ENCODE peak calls at places on chromosomes 5 and 9, in nine cellular contexts. One of them, this sample, is unnamed. For H3K27me3 and H3K36me3, the result is how much of the 10 kb centered on the place peaks cover.

GRCh38 chr5:175464414-175465233 is 13.7 kb upstream of the SFXN1 start:
- DNase-seq in kidney epithelial cell: no peak
- DNase-seq in fibroblast of lung: peak
- DNase-seq in body of pancreas: peak
- DNase-seq in MM.1S: peak
- DNase-seq in lower lobe of right lung: no peak
- DNase-seq in upper lobe of right lung: no peak
- DNase-seq in right lobe of liver: no peak
- DNase-seq in sigmoid colon: no peak
- DNase-seq in this sample: peak

GRCh38 chr9:102551346-102551745 is 443.8 kb upstream of the CYLC2 start:
- DNase-seq in kidney epithelial cell: peak
- DNase-seq in fibroblast of lung: no peak
- DNase-seq in body of pancreas: no peak
- DNase-seq in MM.1S: no peak
- DNase-seq in lower lobe of right lung: no peak
- DNase-seq in upper lobe of right lung: no peak
- DNase-seq in right lobe of liver: no peak
- DNase-seq in sigmoid colon: no peak
- DNase-seq in this sample: no peak

GRCh38 chr9:126151031-126151670 is 175.5 kb upstream of the MVB12B start:
- DNase-seq in kidney epithelial cell: no peak
- DNase-seq in fibroblast of lung: peak
- DNase-seq in body of pancreas: no peak
- DNase-seq in MM.1S: no peak
- DNase-seq in lower lobe of right lung: no peak
- DNase-seq in upper lobe of right lung: peak
- DNase-seq in right lobe of liver: peak
- DNase-seq in sigmoid colon: no peak
- DNase-seq in this sample: no peak

GRCh38 chr9:28774433-28775029 is 1201.2 kb upstream of the C9orf72 start:
- DNase-seq in kidney epithelial cell: no peak
- DNase-seq in fibroblast of lung: peak
- DNase-seq in body of pancreas: no peak
- DNase-seq in MM.1S: peak
- DNase-seq in lower lobe of right lung: no peak
- DNase-seq in upper lobe of right lung: no peak
- DNase-seq in right lobe of liver: no peak
- DNase-seq in sigmoid colon: no peak
- DNase-seq in this sample: peak

GRCh38 chr5:108119123-108119522 is 262.8 kb downstream of the FBXL17 start:
- DNase-seq in kidney epithelial cell: no peak
- DNase-seq in fibroblast of lung: no peak
- DNase-seq in body of pancreas: no peak
- DNase-seq in MM.1S: no peak
- DNase-seq in lower lobe of right lung: no peak
- DNase-seq in upper lobe of right lung: no peak
- DNase-seq in right lobe of liver: no peak
- DNase-seq in sigmoid colon: no peak
- DNase-seq in this sample: no peak

GRCh38 chr5:147673276-147673675 is 109.3 kb downstream of the JAKMIP2 start:
- DNase-seq in kidney epithelial cell: no peak
- DNase-seq in fibroblast of lung: no peak
- DNase-seq in body of pancreas: no peak
- DNase-seq in MM.1S: no peak
- DNase-seq in lower lobe of right lung: no peak
- DNase-seq in upper lobe of right lung: no peak
- DNase-seq in right lobe of liver: peak
- DNase-seq in sigmoid colon: no peak
- DNase-seq in this sample: no peak

GRCh38 chr9:129270903-129271431 is 92.9 kb upstream of the IER5L start:
- DNase-seq in kidney epithelial cell: peak
- DNase-seq in fibroblast of lung: peak
- DNase-seq in body of pancreas: no peak
- DNase-seq in MM.1S: peak
- DNase-seq in lower lobe of right lung: peak
- DNase-seq in upper lobe of right lung: peak
- DNase-seq in right lobe of liver: no peak
- DNase-seq in sigmoid colon: no peak
- DNase-seq in this sample: no peak

GRCh38 chr5:87410941-87411340 is 1.8 kb downstream of the CCNH start:
- DNase-seq in kidney epithelial cell: no peak
- DNase-seq in fibroblast of lung: peak
- DNase-seq in body of pancreas: no peak
- DNase-seq in MM.1S: no peak
- DNase-seq in lower lobe of right lung: no peak
- DNase-seq in upper lobe of right lung: no peak
- DNase-seq in right lobe of liver: no peak
- DNase-seq in sigmoid colon: no peak
- DNase-seq in this sample: no peak

GRCh38 chr9:135616621-135617537 is 22.5 kb downstream of the GLT6D1 start:
- DNase-seq in kidney epithelial cell: no peak
- DNase-seq in fibroblast of lung: no peak
- DNase-seq in body of pancreas: no peak
- DNase-seq in MM.1S: no peak
- DNase-seq in lower lobe of right lung: no peak
- DNase-seq in upper lobe of right lung: no peak
- DNase-seq in right lobe of liver: no peak
- DNase-seq in sigmoid colon: no peak
- DNase-seq in this sample: no peak

GRCh38 chr9:135612981-135613910 is 26.1 kb downstream of the GLT6D1 start:
- DNase-seq in kidney epithelial cell: no peak
- DNase-seq in fibroblast of lung: no peak
- DNase-seq in body of pancreas: no peak
- DNase-seq in MM.1S: no peak
- DNase-seq in lower lobe of right lung: no peak
- DNase-seq in upper lobe of right lung: peak
- DNase-seq in right lobe of liver: no peak
- DNase-seq in sigmoid colon: no peak
- DNase-seq in this sample: no peak

GRCh38 chr9:135615666-135616620 is 23.4 kb downstream of the GLT6D1 start:
- DNase-seq in kidney epithelial cell: no peak
- DNase-seq in fibroblast of lung: no peak
- DNase-seq in body of pancreas: no peak
- DNase-seq in MM.1S: no peak
- DNase-seq in lower lobe of right lung: no peak
- DNase-seq in upper lobe of right lung: no peak
- DNase-seq in right lobe of liver: no peak
- DNase-seq in sigmoid colon: no peak
- DNase-seq in this sample: no peak

GRCh38 chr9:135613946-135614805 is 25.2 kb downstream of the GLT6D1 start:
- DNase-seq in kidney epithelial cell: no peak
- DNase-seq in fibroblast of lung: no peak
- DNase-seq in body of pancreas: no peak
- DNase-seq in MM.1S: no peak
- DNase-seq in lower lobe of right lung: no peak
- DNase-seq in upper lobe of right lung: peak
- DNase-seq in right lobe of liver: no peak
- DNase-seq in sigmoid colon: no peak
- DNase-seq in this sample: no peak

DNA sequence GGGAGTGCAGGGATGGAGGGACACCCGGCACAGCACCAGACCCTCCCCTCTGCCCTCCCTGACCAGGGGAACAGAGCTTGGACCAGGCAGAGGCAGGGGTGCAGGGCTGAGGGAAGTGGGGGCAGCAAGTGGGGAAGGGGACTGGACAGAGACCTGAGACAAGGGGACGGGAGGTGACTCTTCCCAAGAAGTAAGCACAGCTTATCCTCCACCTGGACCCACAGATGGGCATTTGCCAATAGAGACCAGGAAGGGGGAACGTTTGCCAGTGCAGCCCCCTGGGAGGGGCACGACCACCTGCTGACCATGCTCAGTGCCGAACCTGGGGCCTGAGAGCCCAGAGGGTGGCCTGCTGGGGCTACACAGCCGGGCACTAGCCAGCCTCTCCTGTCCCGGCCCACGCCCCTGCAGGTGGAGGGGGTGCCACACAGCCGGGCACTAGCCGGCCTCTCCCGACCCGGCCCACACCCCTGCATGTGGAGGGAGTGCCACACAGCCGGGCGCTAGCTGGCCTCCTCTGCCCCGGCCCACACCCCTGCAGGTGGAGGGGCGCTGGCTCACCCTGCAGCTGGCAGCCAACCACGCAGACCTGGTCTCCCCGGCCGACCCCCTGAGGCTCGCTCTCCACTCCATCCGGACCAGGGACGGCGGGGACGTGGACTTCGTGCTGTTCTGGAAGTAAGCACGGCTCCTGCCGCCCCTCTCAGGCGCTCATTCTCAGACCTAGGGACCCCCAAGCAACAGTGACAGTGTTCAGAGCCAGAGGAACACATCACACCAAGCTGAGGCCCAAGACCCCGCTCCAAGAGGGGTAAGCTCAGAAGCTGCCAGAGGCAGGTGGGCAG is 24.3 kb downstream of the GLT6D1 start:
- DNase-seq in kidney epithelial cell: no peak
- DNase-seq in fibroblast of lung: no peak
- DNase-seq in body of pancreas: no peak
- DNase-seq in MM.1S: no peak
- DNase-seq in lower lobe of right lung: no peak
- DNase-seq in upper lobe of right lung: peak
- DNase-seq in right lobe of liver: no peak
- DNase-seq in sigmoid colon: no peak
- DNase-seq in this sample: no peak
- H3K27me3 ChIP-seq in kidney epithelial cell: under half
- H3K27me3 ChIP-seq in fibroblast of lung: under half
- H3K27me3 ChIP-seq in body of pancreas: under half
- H3K27me3 ChIP-seq in MM.1S: under half
- H3K27me3 ChIP-seq in lower lobe of right lung: under half
- H3K27me3 ChIP-seq in upper lobe of right lung: under half
- H3K27me3 ChIP-seq in right lobe of liver: under half
- H3K27me3 ChIP-seq in sigmoid colon: under half
- H3K27me3 ChIP-seq in this sample: under half

DNA sequence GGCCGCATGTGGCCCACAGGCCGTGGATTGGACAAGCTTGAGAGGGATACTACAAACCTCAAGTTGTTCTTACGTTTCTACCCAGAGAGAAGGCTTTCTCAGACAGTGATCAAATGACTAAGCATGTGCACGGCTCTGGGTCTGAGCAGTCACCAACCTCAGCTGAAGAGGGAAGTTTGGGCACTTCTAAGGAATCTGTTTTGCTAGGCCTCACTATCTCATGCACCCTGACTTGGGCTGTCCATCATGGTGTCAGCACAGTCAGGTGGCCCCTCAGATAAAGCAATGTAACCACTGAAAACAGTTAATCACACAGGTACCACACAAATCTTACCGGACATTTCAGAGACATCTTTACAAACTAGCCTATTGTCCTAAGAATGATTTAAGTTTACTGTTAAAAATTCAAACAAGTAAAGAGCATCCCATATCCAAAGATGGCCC is 24.6 kb downstream of the CSF2 start:
- DNase-seq in kidney epithelial cell: no peak
- DNase-seq in fibroblast of lung: peak
- DNase-seq in body of pancreas: no peak
- DNase-seq in MM.1S: no peak
- DNase-seq in lower lobe of right lung: no peak
- DNase-seq in upper lobe of right lung: no peak
- DNase-seq in right lobe of liver: no peak
- DNase-seq in sigmoid colon: no peak
- DNase-seq in this sample: peak
- H3K36me3 ChIP-seq in kidney epithelial cell: under half
- H3K36me3 ChIP-seq in fibroblast of lung: under half
- H3K36me3 ChIP-seq in body of pancreas: under half
- H3K36me3 ChIP-seq in MM.1S: under half
- H3K36me3 ChIP-seq in lower lobe of right lung: under half
- H3K36me3 ChIP-seq in upper lobe of right lung: under half
- H3K36me3 ChIP-seq in right lobe of liver: under half
- H3K36me3 ChIP-seq in sigmoid colon: under half
- H3K36me3 ChIP-seq in this sample: under half

DNA sequence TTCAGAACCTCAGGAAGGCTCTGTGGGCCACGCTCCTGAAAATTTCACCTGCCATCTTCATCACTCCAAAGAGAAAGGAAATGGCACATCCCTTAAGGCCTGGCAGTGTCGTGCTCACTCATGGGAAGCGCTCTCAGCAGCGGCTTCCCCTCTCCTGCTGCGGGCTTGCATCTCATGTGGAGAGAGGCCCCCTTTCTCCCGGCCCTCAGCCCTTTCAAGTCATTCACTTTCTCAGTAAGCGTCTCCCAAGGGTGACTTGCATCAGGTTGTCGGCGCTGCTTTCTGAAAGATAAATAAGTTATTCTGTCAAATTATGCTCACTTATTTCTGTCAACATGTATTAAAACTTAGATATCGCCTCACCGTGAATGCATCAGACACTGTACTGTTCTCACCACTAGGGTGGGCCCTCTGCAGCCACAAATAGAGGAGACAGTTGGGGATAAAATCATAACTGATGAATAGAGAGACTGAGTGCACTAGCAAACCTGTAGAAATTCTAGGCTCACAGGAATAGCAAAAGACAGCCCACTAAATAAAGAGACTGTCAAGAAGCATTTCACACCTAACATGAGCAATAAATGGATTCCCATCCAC is 174.6 kb downstream of the RFK start:
- DNase-seq in kidney epithelial cell: no peak
- DNase-seq in fibroblast of lung: no peak
- DNase-seq in body of pancreas: no peak
- DNase-seq in MM.1S: no peak
- DNase-seq in lower lobe of right lung: no peak
- DNase-seq in upper lobe of right lung: no peak
- DNase-seq in right lobe of liver: no peak
- DNase-seq in sigmoid colon: no peak
- DNase-seq in this sample: no peak
- TF ChIP-seq CTCF in kidney epithelial cell: peak
- TF ChIP-seq CTCF in fibroblast of lung: peak
- TF ChIP-seq CTCF in body of pancreas: no peak
- TF ChIP-seq CTCF in MM.1S: no peak
- TF ChIP-seq CTCF in lower lobe of right lung: no peak
- TF ChIP-seq CTCF in upper lobe of right lung: no peak
- TF ChIP-seq CTCF in right lobe of liver: no peak
- TF ChIP-seq CTCF in sigmoid colon: no peak
- TF ChIP-seq CTCF in this sample: no peak

GRCh38 chr5:168964182-168964581 is 336.8 kb downstream of the SLIT3 start:
- DNase-seq in kidney epithelial cell: no peak
- DNase-seq in fibroblast of lung: no peak
- DNase-seq in body of pancreas: no peak
- DNase-seq in MM.1S: no peak
- DNase-seq in lower lobe of right lung: no peak
- DNase-seq in upper lobe of right lung: no peak
- DNase-seq in right lobe of liver: no peak
- DNase-seq in sigmoid colon: no peak
- DNase-seq in this sample: no peak

GRCh38 chr5:168969341-168969863 is 331.5 kb downstream of the SLIT3 start:
- DNase-seq in kidney epithelial cell: no peak
- DNase-seq in fibroblast of lung: no peak
- DNase-seq in body of pancreas: no peak
- DNase-seq in MM.1S: no peak
- DNase-seq in lower lobe of right lung: no peak
- DNase-seq in upper lobe of right lung: no peak
- DNase-seq in right lobe of liver: no peak
- DNase-seq in sigmoid colon: no peak
- DNase-seq in this sample: no peak

GRCh38 chr5:168962323-168962722 is 338.6 kb downstream of the SLIT3 start:
- DNase-seq in kidney epithelial cell: no peak
- DNase-seq in fibroblast of lung: peak
- DNase-seq in body of pancreas: no peak
- DNase-seq in MM.1S: no peak
- DNase-seq in lower lobe of right lung: no peak
- DNase-seq in upper lobe of right lung: no peak
- DNase-seq in right lobe of liver: no peak
- DNase-seq in sigmoid colon: no peak
- DNase-seq in this sample: no peak

GRCh38 chr5:168967882-168968620 is 332.9 kb downstream of the SLIT3 start:
- DNase-seq in kidney epithelial cell: no peak
- DNase-seq in fibroblast of lung: no peak
- DNase-seq in body of pancreas: no peak
- DNase-seq in MM.1S: no peak
- DNase-seq in lower lobe of right lung: no peak
- DNase-seq in upper lobe of right lung: no peak
- DNase-seq in right lobe of liver: no peak
- DNase-seq in sigmoid colon: no peak
- DNase-seq in this sample: no peak

DNA sequence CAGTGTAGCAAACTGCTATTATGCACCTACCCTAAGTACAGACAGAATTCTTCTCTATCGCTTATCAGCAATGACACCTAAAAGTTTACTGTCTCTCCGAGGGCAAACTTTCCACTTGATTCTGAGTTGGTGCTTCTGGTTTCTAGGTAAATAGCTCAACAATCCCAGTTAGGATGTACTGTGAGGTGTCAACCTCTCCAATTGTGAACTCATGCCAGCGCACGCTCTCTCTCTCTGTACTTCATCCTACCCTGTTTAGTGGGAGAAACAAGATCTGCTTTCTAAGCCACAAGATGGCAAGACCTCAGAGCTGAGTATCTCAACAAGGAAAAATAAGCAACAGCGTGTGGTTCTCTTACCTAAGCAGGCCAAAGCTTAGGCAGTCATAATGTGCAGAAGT is 335.3 kb downstream of the SLIT3 start:
- DNase-seq in kidney epithelial cell: no peak
- DNase-seq in fibroblast of lung: no peak
- DNase-seq in body of pancreas: no peak
- DNase-seq in MM.1S: no peak
- DNase-seq in lower lobe of right lung: no peak
- DNase-seq in upper lobe of right lung: no peak
- DNase-seq in right lobe of liver: no peak
- DNase-seq in sigmoid colon: no peak
- DNase-seq in this sample: no peak
- H3K27me3 ChIP-seq in kidney epithelial cell: under half
- H3K27me3 ChIP-seq in fibroblast of lung: under half
- H3K27me3 ChIP-seq in body of pancreas: under half
- H3K27me3 ChIP-seq in MM.1S: under half
- H3K27me3 ChIP-seq in lower lobe of right lung: under half
- H3K27me3 ChIP-seq in upper lobe of right lung: under half
- H3K27me3 ChIP-seq in right lobe of liver: under half
- H3K27me3 ChIP-seq in sigmoid colon: under half
- H3K27me3 ChIP-seq in this sample: under half

This sample was measured in bronchial epithelial cell.